ENCODE peak calls at places on chromosomes 2 and 18, in seven cellular contexts. One of them, this sample, is unnamed.

GRCh38 chr2:21020031-21020667 is 23.7 kb downstream of the APOB start:
- DNase-seq in posterior cingulate gyrus: no peak
- DNase-seq in Kasumi-1: no peak
- DNase-seq in NCI-H1436: no peak
- DNase-seq in activated CD4-positive, alpha-beta T cell treated with anti-CD3 and anti-CD28 coated beads, Interleukin-2, amount 50 U/mL, for 4 hours: no peak
- DNase-seq in gastrocnemius medialis: no peak
- DNase-seq in activated naive CD8-positive, alpha-beta T cell treated with anti-CD3 and anti-CD28 coated beads for 36 hours: no peak
- DNase-seq in this sample: no peak

GRCh38 chr2:218896501-218897393 is 16.1 kb downstream of the WNT10A start:
- DNase-seq in NCI-H1436: no peak
- DNase-seq in activated naive CD8-positive, alpha-beta T cell treated with anti-CD3 and anti-CD28 coated beads for 36 hours: peak
- DNase-seq in activated CD4-positive, alpha-beta T cell treated with anti-CD3 and anti-CD28 coated beads, Interleukin-2, amount 50 U/mL, for 4 hours: peak
- DNase-seq in posterior cingulate gyrus: peak
- DNase-seq in gastrocnemius medialis: no peak
- DNase-seq in Kasumi-1: no peak
- DNase-seq in this sample: no peak

GRCh38 chr2:46878886-46879285 is 36.7 kb downstream of the MCFD2 start:
- DNase-seq in posterior cingulate gyrus: peak
- DNase-seq in Kasumi-1: no peak
- DNase-seq in gastrocnemius medialis: no peak
- DNase-seq in NCI-H1436: no peak
- DNase-seq in activated CD4-positive, alpha-beta T cell treated with anti-CD3 and anti-CD28 coated beads, Interleukin-2, amount 50 U/mL, for 4 hours: no peak
- DNase-seq in activated naive CD8-positive, alpha-beta T cell treated with anti-CD3 and anti-CD28 coated beads for 36 hours: no peak
- DNase-seq in this sample: no peak

GRCh38 chr2:234970467-234970866 is 18.6 kb downstream of the SH3BP4 start:
- DNase-seq in gastrocnemius medialis: no peak
- DNase-seq in posterior cingulate gyrus: no peak
- DNase-seq in activated naive CD8-positive, alpha-beta T cell treated with anti-CD3 and anti-CD28 coated beads for 36 hours: no peak
- DNase-seq in activated CD4-positive, alpha-beta T cell treated with anti-CD3 and anti-CD28 coated beads, Interleukin-2, amount 50 U/mL, for 4 hours: no peak
- DNase-seq in Kasumi-1: no peak
- DNase-seq in NCI-H1436: no peak
- DNase-seq in this sample: no peak

GRCh38 chr2:33168425-33168824 is 221.7 kb downstream of the LTBP1 start:
- DNase-seq in NCI-H1436: no peak
- DNase-seq in posterior cingulate gyrus: no peak
- DNase-seq in Kasumi-1: no peak
- DNase-seq in gastrocnemius medialis: no peak
- DNase-seq in activated CD4-positive, alpha-beta T cell treated with anti-CD3 and anti-CD28 coated beads, Interleukin-2, amount 50 U/mL, for 4 hours: no peak
- DNase-seq in activated naive CD8-positive, alpha-beta T cell treated with anti-CD3 and anti-CD28 coated beads for 36 hours: no peak
- DNase-seq in this sample: no peak

GRCh38 chr18:79381811-79382311 is 13.9 kb upstream of the NFATC1 start:
- DNase-seq in activated naive CD8-positive, alpha-beta T cell treated with anti-CD3 and anti-CD28 coated beads for 36 hours: no peak
- DNase-seq in gastrocnemius medialis: no peak
- DNase-seq in Kasumi-1: no peak
- DNase-seq in posterior cingulate gyrus: no peak
- DNase-seq in NCI-H1436: no peak
- DNase-seq in activated CD4-positive, alpha-beta T cell treated with anti-CD3 and anti-CD28 coated beads, Interleukin-2, amount 50 U/mL, for 4 hours: no peak
- DNase-seq in this sample: no peak

GRCh38 chr2:37896319-37896718 is 28.8 kb upstream of the RMDN2 start:
- DNase-seq in posterior cingulate gyrus: no peak
- DNase-seq in Kasumi-1: no peak
- DNase-seq in activated CD4-positive, alpha-beta T cell treated with anti-CD3 and anti-CD28 coated beads, Interleukin-2, amount 50 U/mL, for 4 hours: no peak
- DNase-seq in gastrocnemius medialis: no peak
- DNase-seq in NCI-H1436: no peak
- DNase-seq in activated naive CD8-positive, alpha-beta T cell treated with anti-CD3 and anti-CD28 coated beads for 36 hours: no peak
- DNase-seq in this sample: no peak

GRCh38 chr2:206164261-206164862 is 4.7 kb downstream of the EEF1B2 start:
- DNase-seq in Kasumi-1: peak
- DNase-seq in activated CD4-positive, alpha-beta T cell treated with anti-CD3 and anti-CD28 coated beads, Interleukin-2, amount 50 U/mL, for 4 hours: no peak
- DNase-seq in gastrocnemius medialis: no peak
- DNase-seq in NCI-H1436: peak
- DNase-seq in activated naive CD8-positive, alpha-beta T cell treated with anti-CD3 and anti-CD28 coated beads for 36 hours: no peak
- DNase-seq in posterior cingulate gyrus: peak
- DNase-seq in this sample: no peak

GRCh38 chr18:13165636-13166423 is 52.7 kb upstream of the LDLRAD4 start:
- DNase-seq in NCI-H1436: peak
- DNase-seq in activated CD4-positive, alpha-beta T cell treated with anti-CD3 and anti-CD28 coated beads, Interleukin-2, amount 50 U/mL, for 4 hours: no peak
- DNase-seq in posterior cingulate gyrus: no peak
- DNase-seq in gastrocnemius medialis: no peak
- DNase-seq in activated naive CD8-positive, alpha-beta T cell treated with anti-CD3 and anti-CD28 coated beads for 36 hours: no peak
- DNase-seq in Kasumi-1: no peak
- DNase-seq in this sample: no peak

GRCh38 chr2:172097557-172098131 is 5.1 kb downstream of the DLX2 start:
- DNase-seq in gastrocnemius medialis: no peak
- DNase-seq in activated naive CD8-positive, alpha-beta T cell treated with anti-CD3 and anti-CD28 coated beads for 36 hours: no peak
- DNase-seq in NCI-H1436: no peak
- DNase-seq in Kasumi-1: no peak
- DNase-seq in activated CD4-positive, alpha-beta T cell treated with anti-CD3 and anti-CD28 coated beads, Interleukin-2, amount 50 U/mL, for 4 hours: no peak
- DNase-seq in posterior cingulate gyrus: no peak
- DNase-seq in this sample: no peak

GRCh38 chr2:240396623-240397541 is 38.6 kb upstream of the GPC1 start:
- DNase-seq in NCI-H1436: no peak
- DNase-seq in Kasumi-1: no peak
- DNase-seq in posterior cingulate gyrus: no peak
- DNase-seq in gastrocnemius medialis: no peak
- DNase-seq in activated CD4-positive, alpha-beta T cell treated with anti-CD3 and anti-CD28 coated beads, Interleukin-2, amount 50 U/mL, for 4 hours: no peak
- DNase-seq in activated naive CD8-positive, alpha-beta T cell treated with anti-CD3 and anti-CD28 coated beads for 36 hours: no peak
- DNase-seq in this sample: no peak

GRCh38 chr2:83471708-83472107 is 987.4 kb downstream of the SUCLG1 start:
- DNase-seq in Kasumi-1: no peak
- DNase-seq in NCI-H1436: no peak
- DNase-seq in activated CD4-positive, alpha-beta T cell treated with anti-CD3 and anti-CD28 coated beads, Interleukin-2, amount 50 U/mL, for 4 hours: no peak
- DNase-seq in posterior cingulate gyrus: no peak
- DNase-seq in gastrocnemius medialis: no peak
- DNase-seq in activated naive CD8-positive, alpha-beta T cell treated with anti-CD3 and anti-CD28 coated beads for 36 hours: no peak
- DNase-seq in this sample: no peak

GRCh38 chr2:122028371-122029102 is 273.1 kb downstream of the TSN start:
- DNase-seq in gastrocnemius medialis: no peak
- DNase-seq in activated naive CD8-positive, alpha-beta T cell treated with anti-CD3 and anti-CD28 coated beads for 36 hours: no peak
- DNase-seq in NCI-H1436: no peak
- DNase-seq in Kasumi-1: no peak
- DNase-seq in activated CD4-positive, alpha-beta T cell treated with anti-CD3 and anti-CD28 coated beads, Interleukin-2, amount 50 U/mL, for 4 hours: no peak
- DNase-seq in posterior cingulate gyrus: no peak
- DNase-seq in this sample: no peak

GRCh38 chr2:239544846-239545465 is 144.1 kb upstream of the HDAC4 start:
- DNase-seq in activated naive CD8-positive, alpha-beta T cell treated with anti-CD3 and anti-CD28 coated beads for 36 hours: peak
- DNase-seq in posterior cingulate gyrus: no peak
- DNase-seq in activated CD4-positive, alpha-beta T cell treated with anti-CD3 and anti-CD28 coated beads, Interleukin-2, amount 50 U/mL, for 4 hours: peak
- DNase-seq in Kasumi-1: no peak
- DNase-seq in gastrocnemius medialis: peak
- DNase-seq in NCI-H1436: no peak
- DNase-seq in this sample: no peak

GRCh38 chr2:239932881-239933735 is 92.0 kb downstream of the NDUFA10 start:
- DNase-seq in posterior cingulate gyrus: no peak
- DNase-seq in Kasumi-1: no peak
- DNase-seq in NCI-H1436: no peak
- DNase-seq in activated CD4-positive, alpha-beta T cell treated with anti-CD3 and anti-CD28 coated beads, Interleukin-2, amount 50 U/mL, for 4 hours: no peak
- DNase-seq in activated naive CD8-positive, alpha-beta T cell treated with anti-CD3 and anti-CD28 coated beads for 36 hours: no peak
- DNase-seq in gastrocnemius medialis: peak
- DNase-seq in this sample: no peak

GRCh38 chr2:25794544-25795276 is 83.6 kb downstream of the ASXL2 start:
- DNase-seq in activated CD4-positive, alpha-beta T cell treated with anti-CD3 and anti-CD28 coated beads, Interleukin-2, amount 50 U/mL, for 4 hours: peak
- DNase-seq in Kasumi-1: peak
- DNase-seq in NCI-H1436: no peak
- DNase-seq in activated naive CD8-positive, alpha-beta T cell treated with anti-CD3 and anti-CD28 coated beads for 36 hours: no peak
- DNase-seq in gastrocnemius medialis: no peak
- DNase-seq in posterior cingulate gyrus: no peak
- DNase-seq in this sample: no peak

GRCh38 chr2:50746526-50746925 is 285.4 kb downstream of the NRXN1 start:
- DNase-seq in NCI-H1436: peak
- DNase-seq in posterior cingulate gyrus: no peak
- DNase-seq in activated CD4-positive, alpha-beta T cell treated with anti-CD3 and anti-CD28 coated beads, Interleukin-2, amount 50 U/mL, for 4 hours: no peak
- DNase-seq in gastrocnemius medialis: no peak
- DNase-seq in Kasumi-1: peak
- DNase-seq in activated naive CD8-positive, alpha-beta T cell treated with anti-CD3 and anti-CD28 coated beads for 36 hours: peak
- DNase-seq in this sample: no peak

GRCh38 chr2:48452108-48452507 is 77.8 kb upstream of the STON1 start:
- DNase-seq in posterior cingulate gyrus: no peak
- DNase-seq in activated naive CD8-positive, alpha-beta T cell treated with anti-CD3 and anti-CD28 coated beads for 36 hours: no peak
- DNase-seq in gastrocnemius medialis: no peak
- DNase-seq in NCI-H1436: peak
- DNase-seq in Kasumi-1: no peak
- DNase-seq in activated CD4-positive, alpha-beta T cell treated with anti-CD3 and anti-CD28 coated beads, Interleukin-2, amount 50 U/mL, for 4 hours: no peak
- DNase-seq in this sample: no peak

GRCh38 chr18:58993260-58993659 is 128.6 kb downstream of the ZNF532 start:
- DNase-seq in NCI-H1436: no peak
- DNase-seq in posterior cingulate gyrus: no peak
- DNase-seq in gastrocnemius medialis: no peak
- DNase-seq in activated CD4-positive, alpha-beta T cell treated with anti-CD3 and anti-CD28 coated beads, Interleukin-2, amount 50 U/mL, for 4 hours: no peak
- DNase-seq in activated naive CD8-positive, alpha-beta T cell treated with anti-CD3 and anti-CD28 coated beads for 36 hours: no peak
- DNase-seq in Kasumi-1: no peak
- DNase-seq in this sample: no peak

GRCh38 chr2:135612319-135612718 is 81.0 kb downstream of the R3HDM1 start:
- DNase-seq in activated naive CD8-positive, alpha-beta T cell treated with anti-CD3 and anti-CD28 coated beads for 36 hours: no peak
- DNase-seq in activated CD4-positive, alpha-beta T cell treated with anti-CD3 and anti-CD28 coated beads, Interleukin-2, amount 50 U/mL, for 4 hours: no peak
- DNase-seq in gastrocnemius medialis: no peak
- DNase-seq in Kasumi-1: no peak
- DNase-seq in NCI-H1436: no peak
- DNase-seq in posterior cingulate gyrus: no peak
- DNase-seq in this sample: no peak

GRCh38 chr2:191255756-191256312 is 10.6 kb downstream of the MYO1B start:
- DNase-seq in posterior cingulate gyrus: no peak
- DNase-seq in activated CD4-positive, alpha-beta T cell treated with anti-CD3 and anti-CD28 coated beads, Interleukin-2, amount 50 U/mL, for 4 hours: no peak
- DNase-seq in gastrocnemius medialis: no peak
- DNase-seq in activated naive CD8-positive, alpha-beta T cell treated with anti-CD3 and anti-CD28 coated beads for 36 hours: no peak
- DNase-seq in NCI-H1436: no peak
- DNase-seq in Kasumi-1: no peak
- DNase-seq in this sample: no peak

GRCh38 chr2:204542967-204543608 is 2.2 kb upstream of the PARD3B start:
- DNase-seq in activated naive CD8-positive, alpha-beta T cell treated with anti-CD3 and anti-CD28 coated beads for 36 hours: no peak
- DNase-seq in NCI-H1436: no peak
- DNase-seq in Kasumi-1: no peak
- DNase-seq in activated CD4-positive, alpha-beta T cell treated with anti-CD3 and anti-CD28 coated beads, Interleukin-2, amount 50 U/mL, for 4 hours: no peak
- DNase-seq in posterior cingulate gyrus: no peak
- DNase-seq in gastrocnemius medialis: peak
- DNase-seq in this sample: no peak

GRCh38 chr18:71442830-71443229 is 1101.3 kb downstream of the CBLN2 start:
- DNase-seq in gastrocnemius medialis: no peak
- DNase-seq in activated CD4-positive, alpha-beta T cell treated with anti-CD3 and anti-CD28 coated beads, Interleukin-2, amount 50 U/mL, for 4 hours: no peak
- DNase-seq in posterior cingulate gyrus: no peak
- DNase-seq in NCI-H1436: peak
- DNase-seq in Kasumi-1: no peak
- DNase-seq in activated naive CD8-positive, alpha-beta T cell treated with anti-CD3 and anti-CD28 coated beads for 36 hours: no peak
- DNase-seq in this sample: no peak

GRCh38 chr2:213145723-213146242 is 5.6 kb downstream of the IKZF2 start:
- DNase-seq in activated CD4-positive, alpha-beta T cell treated with anti-CD3 and anti-CD28 coated beads, Interleukin-2, amount 50 U/mL, for 4 hours: no peak
- DNase-seq in NCI-H1436: no peak
- DNase-seq in posterior cingulate gyrus: no peak
- DNase-seq in Kasumi-1: no peak
- DNase-seq in activated naive CD8-positive, alpha-beta T cell treated with anti-CD3 and anti-CD28 coated beads for 36 hours: no peak
- DNase-seq in gastrocnemius medialis: no peak
- DNase-seq in this sample: no peak

GRCh38 chr2:45242161-45242741 is 233.0 kb upstream of the SIX2 start:
- DNase-seq in Kasumi-1: no peak
- DNase-seq in activated naive CD8-positive, alpha-beta T cell treated with anti-CD3 and anti-CD28 coated beads for 36 hours: no peak
- DNase-seq in posterior cingulate gyrus: no peak
- DNase-seq in activated CD4-positive, alpha-beta T cell treated with anti-CD3 and anti-CD28 coated beads, Interleukin-2, amount 50 U/mL, for 4 hours: no peak
- DNase-seq in gastrocnemius medialis: peak
- DNase-seq in NCI-H1436: peak
- DNase-seq in this sample: no peak

GRCh38 chr18:76859474-76860339 is 37.4 kb downstream of the ZNF236 start:
- DNase-seq in posterior cingulate gyrus: no peak
- DNase-seq in NCI-H1436: no peak
- DNase-seq in Kasumi-1: no peak
- DNase-seq in gastrocnemius medialis: no peak
- DNase-seq in activated CD4-positive, alpha-beta T cell treated with anti-CD3 and anti-CD28 coated beads, Interleukin-2, amount 50 U/mL, for 4 hours: no peak
- DNase-seq in activated naive CD8-positive, alpha-beta T cell treated with anti-CD3 and anti-CD28 coated beads for 36 hours: peak
- DNase-seq in this sample: no peak

GRCh38 chr2:227106845-227107759 is 56.9 kb downstream of the COL4A4 start:
- DNase-seq in NCI-H1436: peak
- DNase-seq in activated naive CD8-positive, alpha-beta T cell treated with anti-CD3 and anti-CD28 coated beads for 36 hours: peak
- DNase-seq in posterior cingulate gyrus: peak
- DNase-seq in Kasumi-1: peak
- DNase-seq in activated CD4-positive, alpha-beta T cell treated with anti-CD3 and anti-CD28 coated beads, Interleukin-2, amount 50 U/mL, for 4 hours: peak
- DNase-seq in gastrocnemius medialis: no peak
- DNase-seq in this sample: no peak

GRCh38 chr18:55275042-55275897 is 312.7 kb downstream of the TCF4 start:
- DNase-seq in NCI-H1436: no peak
- DNase-seq in Kasumi-1: peak
- DNase-seq in gastrocnemius medialis: peak
- DNase-seq in posterior cingulate gyrus: no peak
- DNase-seq in activated naive CD8-positive, alpha-beta T cell treated with anti-CD3 and anti-CD28 coated beads for 36 hours: no peak
- DNase-seq in activated CD4-positive, alpha-beta T cell treated with anti-CD3 and anti-CD28 coated beads, Interleukin-2, amount 50 U/mL, for 4 hours: no peak
- DNase-seq in this sample: peak

GRCh38 chr2:99960724-99961566 is 181.4 kb downstream of the AFF3 start:
- DNase-seq in activated naive CD8-positive, alpha-beta T cell treated with anti-CD3 and anti-CD28 coated beads for 36 hours: no peak
- DNase-seq in posterior cingulate gyrus: peak
- DNase-seq in gastrocnemius medialis: peak
- DNase-seq in Kasumi-1: no peak
- DNase-seq in activated CD4-positive, alpha-beta T cell treated with anti-CD3 and anti-CD28 coated beads, Interleukin-2, amount 50 U/mL, for 4 hours: no peak
- DNase-seq in NCI-H1436: no peak
- DNase-seq in this sample: no peak

GRCh38 chr2:240191001-240191400 is 50.5 kb upstream of the OTOS start:
- DNase-seq in activated naive CD8-positive, alpha-beta T cell treated with anti-CD3 and anti-CD28 coated beads for 36 hours: no peak
- DNase-seq in posterior cingulate gyrus: no peak
- DNase-seq in gastrocnemius medialis: no peak
- DNase-seq in activated CD4-positive, alpha-beta T cell treated with anti-CD3 and anti-CD28 coated beads, Interleukin-2, amount 50 U/mL, for 4 hours: no peak
- DNase-seq in NCI-H1436: no peak
- DNase-seq in Kasumi-1: no peak
- DNase-seq in this sample: no peak

GRCh38 chr2:20299113-20299512 is 51.5 kb downstream of the PUM2 start:
- DNase-seq in Kasumi-1: no peak
- DNase-seq in NCI-H1436: no peak
- DNase-seq in activated naive CD8-positive, alpha-beta T cell treated with anti-CD3 and anti-CD28 coated beads for 36 hours: peak
- DNase-seq in activated CD4-positive, alpha-beta T cell treated with anti-CD3 and anti-CD28 coated beads, Interleukin-2, amount 50 U/mL, for 4 hours: no peak
- DNase-seq in gastrocnemius medialis: no peak
- DNase-seq in posterior cingulate gyrus: no peak
- DNase-seq in this sample: no peak

GRCh38 chr18:22538463-22538862 is 120.7 kb upstream of the CTAGE1 start:
- DNase-seq in NCI-H1436: no peak
- DNase-seq in Kasumi-1: no peak
- DNase-seq in gastrocnemius medialis: peak
- DNase-seq in posterior cingulate gyrus: no peak
- DNase-seq in activated CD4-positive, alpha-beta T cell treated with anti-CD3 and anti-CD28 coated beads, Interleukin-2, amount 50 U/mL, for 4 hours: no peak
- DNase-seq in activated naive CD8-positive, alpha-beta T cell treated with anti-CD3 and anti-CD28 coated beads for 36 hours: no peak
- DNase-seq in this sample: no peak

GRCh38 chr2:158600155-158600802 is 143.5 kb downstream of the PKP4 start:
- DNase-seq in Kasumi-1: no peak
- DNase-seq in activated CD4-positive, alpha-beta T cell treated with anti-CD3 and anti-CD28 coated beads, Interleukin-2, amount 50 U/mL, for 4 hours: no peak
- DNase-seq in NCI-H1436: no peak
- DNase-seq in gastrocnemius medialis: peak
- DNase-seq in activated naive CD8-positive, alpha-beta T cell treated with anti-CD3 and anti-CD28 coated beads for 36 hours: no peak
- DNase-seq in posterior cingulate gyrus: no peak
- DNase-seq in this sample: no peak

GRCh38 chr2:23410596-23410995 is 25.6 kb downstream of the KLHL29 start:
- DNase-seq in activated CD4-positive, alpha-beta T cell treated with anti-CD3 and anti-CD28 coated beads, Interleukin-2, amount 50 U/mL, for 4 hours: no peak
- DNase-seq in Kasumi-1: no peak
- DNase-seq in gastrocnemius medialis: no peak
- DNase-seq in posterior cingulate gyrus: no peak
- DNase-seq in activated naive CD8-positive, alpha-beta T cell treated with anti-CD3 and anti-CD28 coated beads for 36 hours: no peak
- DNase-seq in NCI-H1436: no peak
- DNase-seq in this sample: no peak

GRCh38 chr2:29010946-29011649 is 30.0 kb downstream of the TOGARAM2 start:
- DNase-seq in activated naive CD8-positive, alpha-beta T cell treated with anti-CD3 and anti-CD28 coated beads for 36 hours: peak
- DNase-seq in NCI-H1436: no peak
- DNase-seq in Kasumi-1: peak
- DNase-seq in posterior cingulate gyrus: no peak
- DNase-seq in gastrocnemius medialis: peak
- DNase-seq in activated CD4-positive, alpha-beta T cell treated with anti-CD3 and anti-CD28 coated beads, Interleukin-2, amount 50 U/mL, for 4 hours: peak
- DNase-seq in this sample: no peak

GRCh38 chr2:126059379-126059778 is 596.6 kb upstream of the GYPC start:
- DNase-seq in NCI-H1436: no peak
- DNase-seq in Kasumi-1: no peak
- DNase-seq in gastrocnemius medialis: no peak
- DNase-seq in activated naive CD8-positive, alpha-beta T cell treated with anti-CD3 and anti-CD28 coated beads for 36 hours: no peak
- DNase-seq in activated CD4-positive, alpha-beta T cell treated with anti-CD3 and anti-CD28 coated beads, Interleukin-2, amount 50 U/mL, for 4 hours: no peak
- DNase-seq in posterior cingulate gyrus: no peak
- DNase-seq in this sample: no peak

GRCh38 chr2:3669656-3670055 is 11.7 kb downstream of the ALLC start:
- DNase-seq in gastrocnemius medialis: no peak
- DNase-seq in NCI-H1436: no peak
- DNase-seq in activated naive CD8-positive, alpha-beta T cell treated with anti-CD3 and anti-CD28 coated beads for 36 hours: no peak
- DNase-seq in Kasumi-1: no peak
- DNase-seq in posterior cingulate gyrus: no peak
- DNase-seq in activated CD4-positive, alpha-beta T cell treated with anti-CD3 and anti-CD28 coated beads, Interleukin-2, amount 50 U/mL, for 4 hours: no peak
- DNase-seq in this sample: no peak

This sample was measured in nucleus accumbens.